ENCODE peak calls at places on chromosomes 11 and 22, in five cellular contexts. One of them, this sample, is unnamed.

GRCh38 chr11:64569300-64569970 is 21.6 kb upstream of the SLC22A12 start:
- DNase-seq in T-helper 2 cell: no peak
- DNase-seq in NCI-H526: no peak
- DNase-seq in germinal center: no peak
- DNase-seq in CD8-positive, alpha-beta memory T cell: no peak
- DNase-seq in this sample: no peak

GRCh38 chr11:105899776-105900175 is 122.3 kb downstream of the MSANTD4 start:
- DNase-seq in T-helper 2 cell: no peak
- DNase-seq in NCI-H526: no peak
- DNase-seq in germinal center: no peak
- DNase-seq in CD8-positive, alpha-beta memory T cell: no peak
- DNase-seq in this sample: no peak

GRCh38 chr22:32723632-32724031 is 77.9 kb upstream of the TIMP3 start:
- DNase-seq in T-helper 2 cell: no peak
- DNase-seq in NCI-H526: no peak
- DNase-seq in germinal center: peak; percentile 24
- DNase-seq in CD8-positive, alpha-beta memory T cell: peak; percentile 15
- DNase-seq in this sample: no peak

GRCh38 chr11:11263238-11264030 is 89.6 kb downstream of the CSNK2A3 start:
- DNase-seq in T-helper 2 cell: no peak
- DNase-seq in NCI-H526: peak; percentile 63
- DNase-seq in germinal center: no peak
- DNase-seq in CD8-positive, alpha-beta memory T cell: no peak
- DNase-seq in this sample: peak; percentile 36

GRCh38 chr11:125941606-125942275 is 4.1 kb upstream of the VSIG10L2 start:
- DNase-seq in T-helper 2 cell: no peak
- DNase-seq in NCI-H526: peak; percentile 98
- DNase-seq in germinal center: peak; percentile 54
- DNase-seq in CD8-positive, alpha-beta memory T cell: no peak
- DNase-seq in this sample: peak; percentile 76

GRCh38 chr11:92638678-92639077 is 330.8 kb upstream of the MTNR1B start:
- DNase-seq in T-helper 2 cell: no peak
- DNase-seq in NCI-H526: no peak
- DNase-seq in germinal center: no peak
- DNase-seq in CD8-positive, alpha-beta memory T cell: no peak
- DNase-seq in this sample: no peak

GRCh38 chr11:2129323-2129698 is 9.9 kb downstream of the IGF2 start:
- DNase-seq in T-helper 2 cell: no peak
- DNase-seq in NCI-H526: no peak
- DNase-seq in germinal center: no peak
- DNase-seq in CD8-positive, alpha-beta memory T cell: no peak
- DNase-seq in this sample: no peak

GRCh38 chr11:29432719-29433325 is 584.0 kb downstream of the KCNA4 start:
- DNase-seq in T-helper 2 cell: no peak
- DNase-seq in NCI-H526: peak; percentile 42
- DNase-seq in germinal center: no peak
- DNase-seq in CD8-positive, alpha-beta memory T cell: no peak
- DNase-seq in this sample: peak; percentile 13

GRCh38 chr11:7341551-7341950 is 89.8 kb downstream of the SYT9 start:
- DNase-seq in T-helper 2 cell: no peak
- DNase-seq in NCI-H526: no peak
- DNase-seq in germinal center: no peak
- DNase-seq in CD8-positive, alpha-beta memory T cell: no peak
- DNase-seq in this sample: no peak

GRCh38 chr22:50473088-50473487 is 1.7 kb downstream of the SBF1 start:
- DNase-seq in T-helper 2 cell: no peak
- DNase-seq in NCI-H526: peak; percentile 31
- DNase-seq in germinal center: peak; percentile 74
- DNase-seq in CD8-positive, alpha-beta memory T cell: peak; percentile 45
- DNase-seq in this sample: no peak

GRCh38 chr22:39622881-39623367 is 52.4 kb downstream of the CACNA1I start:
- DNase-seq in T-helper 2 cell: peak; percentile 39
- DNase-seq in NCI-H526: peak; percentile 32
- DNase-seq in germinal center: peak; percentile 40
- DNase-seq in CD8-positive, alpha-beta memory T cell: peak; percentile 52
- DNase-seq in this sample: no peak

GRCh38 chr11:72954860-72955259 is 140.6 kb downstream of the ATG16L2 start:
- DNase-seq in T-helper 2 cell: no peak
- DNase-seq in NCI-H526: no peak
- DNase-seq in germinal center: no peak
- DNase-seq in CD8-positive, alpha-beta memory T cell: no peak
- DNase-seq in this sample: no peak

GRCh38 chr22:33382427-33382826 is 324.2 kb upstream of the SYN3 start:
- DNase-seq in T-helper 2 cell: no peak
- DNase-seq in NCI-H526: no peak
- DNase-seq in germinal center: no peak
- DNase-seq in CD8-positive, alpha-beta memory T cell: no peak
- DNase-seq in this sample: no peak

GRCh38 chr11:66113132-66113856 is 43.2 kb downstream of the PACS1 start:
- DNase-seq in T-helper 2 cell: no peak
- DNase-seq in NCI-H526: no peak
- DNase-seq in germinal center: no peak
- DNase-seq in CD8-positive, alpha-beta memory T cell: no peak
- DNase-seq in this sample: no peak

GRCh38 chr11:93248602-93249001 is 50.8 kb upstream of the SLC36A4 start:
- DNase-seq in T-helper 2 cell: no peak
- DNase-seq in NCI-H526: peak; percentile 38
- DNase-seq in germinal center: no peak
- DNase-seq in CD8-positive, alpha-beta memory T cell: no peak
- DNase-seq in this sample: no peak

GRCh38 chr11:86182976-86183584 is 61.5 kb upstream of the EED start:
- DNase-seq in T-helper 2 cell: no peak
- DNase-seq in NCI-H526: no peak
- DNase-seq in germinal center: no peak
- DNase-seq in CD8-positive, alpha-beta memory T cell: peak; percentile 39
- DNase-seq in this sample: no peak

GRCh38 chr11:66888282-66888681 is 31.4 kb downstream of the LRFN4 start:
- DNase-seq in T-helper 2 cell: no peak
- DNase-seq in NCI-H526: no peak
- DNase-seq in germinal center: no peak
- DNase-seq in CD8-positive, alpha-beta memory T cell: no peak
- DNase-seq in this sample: no peak

GRCh38 chr11:104781719-104782376 is 116.4 kb downstream of the CASP12 start:
- DNase-seq in T-helper 2 cell: no peak
- DNase-seq in NCI-H526: no peak
- DNase-seq in germinal center: no peak
- DNase-seq in CD8-positive, alpha-beta memory T cell: no peak
- DNase-seq in this sample: no peak

GRCh38 chr11:120739780-120740179 is 228.2 kb downstream of the GRIK4 start:
- DNase-seq in T-helper 2 cell: no peak
- DNase-seq in NCI-H526: no peak
- DNase-seq in germinal center: no peak
- DNase-seq in CD8-positive, alpha-beta memory T cell: no peak
- DNase-seq in this sample: no peak

GRCh38 chr22:40463727-40464126 is 93.3 kb downstream of the SGSM3 start:
- DNase-seq in T-helper 2 cell: no peak
- DNase-seq in NCI-H526: no peak
- DNase-seq in germinal center: peak; percentile 17
- DNase-seq in CD8-positive, alpha-beta memory T cell: peak; percentile 17
- DNase-seq in this sample: no peak

GRCh38 chr11:61635304-61635703 is 44.9 kb upstream of the DAGLA start:
- DNase-seq in T-helper 2 cell: no peak
- DNase-seq in NCI-H526: no peak
- DNase-seq in germinal center: no peak
- DNase-seq in CD8-positive, alpha-beta memory T cell: no peak
- DNase-seq in this sample: no peak

GRCh38 chr11:20207781-20208621 is 47.7 kb upstream of the DBX1 start:
- DNase-seq in T-helper 2 cell: no peak
- DNase-seq in NCI-H526: no peak
- DNase-seq in germinal center: no peak
- DNase-seq in CD8-positive, alpha-beta memory T cell: no peak
- DNase-seq in this sample: no peak

GRCh38 chr11:88414385-88414861 is 76.9 kb upstream of the CTSC start:
- DNase-seq in T-helper 2 cell: no peak
- DNase-seq in NCI-H526: no peak
- DNase-seq in germinal center: no peak
- DNase-seq in CD8-positive, alpha-beta memory T cell: peak; percentile 36
- DNase-seq in this sample: peak; percentile 51

GRCh38 chr22:17918840-17919239 is 105.5 kb downstream of the MICAL3 start:
- DNase-seq in T-helper 2 cell: no peak
- DNase-seq in NCI-H526: no peak
- DNase-seq in germinal center: no peak
- DNase-seq in CD8-positive, alpha-beta memory T cell: no peak
- DNase-seq in this sample: no peak

GRCh38 chr11:33868646-33869461 is 23.0 kb downstream of the LMO2 start:
- DNase-seq in T-helper 2 cell: no peak
- DNase-seq in NCI-H526: peak; percentile 76
- DNase-seq in germinal center: peak; percentile 29
- DNase-seq in CD8-positive, alpha-beta memory T cell: no peak
- DNase-seq in this sample: no peak

GRCh38 chr22:39574779-39575551 is 4.4 kb downstream of the CACNA1I start:
- DNase-seq in T-helper 2 cell: no peak
- DNase-seq in NCI-H526: no peak
- DNase-seq in germinal center: no peak
- DNase-seq in CD8-positive, alpha-beta memory T cell: no peak
- DNase-seq in this sample: no peak

GRCh38 chr11:1820463-1821325 is 14.1 kb upstream of the SYT8 start:
- DNase-seq in T-helper 2 cell: no peak
- DNase-seq in NCI-H526: no peak
- DNase-seq in germinal center: no peak
- DNase-seq in CD8-positive, alpha-beta memory T cell: no peak
- DNase-seq in this sample: no peak

GRCh38 chr11:2525941-2526807 is 81.4 kb downstream of the KCNQ1 start:
- DNase-seq in T-helper 2 cell: peak; percentile 5
- DNase-seq in NCI-H526: no peak
- DNase-seq in germinal center: no peak
- DNase-seq in CD8-positive, alpha-beta memory T cell: no peak
- DNase-seq in this sample: no peak

GRCh38 chr11:1119282-1120146 is 38.2 kb upstream of the MUC5AC start:
- DNase-seq in T-helper 2 cell: no peak
- DNase-seq in NCI-H526: no peak
- DNase-seq in germinal center: no peak
- DNase-seq in CD8-positive, alpha-beta memory T cell: no peak
- DNase-seq in this sample: no peak

GRCh38 chr22:45589556-45589955 is 82.1 kb upstream of the ATXN10 start:
- DNase-seq in T-helper 2 cell: no peak
- DNase-seq in NCI-H526: no peak
- DNase-seq in germinal center: no peak
- DNase-seq in CD8-positive, alpha-beta memory T cell: no peak
- DNase-seq in this sample: no peak

GRCh38 chr11:91293119-91293518 is 931.5 kb upstream of the FAT3 start:
- DNase-seq in T-helper 2 cell: no peak
- DNase-seq in NCI-H526: no peak
- DNase-seq in germinal center: no peak
- DNase-seq in CD8-positive, alpha-beta memory T cell: no peak
- DNase-seq in this sample: no peak

GRCh38 chr11:90321018-90321417 is 98.2 kb upstream of the CHORDC1 start:
- DNase-seq in T-helper 2 cell: no peak
- DNase-seq in NCI-H526: no peak
- DNase-seq in germinal center: no peak
- DNase-seq in CD8-positive, alpha-beta memory T cell: no peak
- DNase-seq in this sample: no peak

This sample was measured in NCI-H774.